ENCODE peak calls at places on chromosomes 1 and 21, in seven cellular contexts. X, B, P, O, C, R and V are unnamed samples.

GRCh38 chr1:148309940-148310500 is 157.9 kb upstream of the NBPF11 start:
- DNase-seq in X (no peak), B (no peak), P (no peak), O (no peak), C (no peak), R (no peak), V (peak; percentile 90)

GRCh38 chr1:200415693-200416593 is 6.1 kb upstream of the ZNF281 start:
- DNase-seq in X (no peak), B (no peak), P (no peak), O (peak; percentile 72), C (no peak), R (peak; percentile 85), V (no peak)

GRCh38 chr1:41708332-41708731 is 210.4 kb downstream of the HIVEP3 start:
- DNase-seq in X (no peak), B (no peak), P (no peak), O (no peak), C (no peak), R (no peak), V (no peak)

GRCh38 chr21:43736224-43736883 is 17.4 kb downstream of the PDXK start:
- DNase-seq in X (no peak), B (no peak), P (no peak), O (no peak), C (no peak), R (no peak), V (no peak)

GRCh38 chr1:177464682-177465081 is 293.9 kb downstream of the BRINP2 start:
- DNase-seq in X (no peak), B (no peak), P (no peak), O (no peak), C (no peak), R (no peak), V (no peak)

GRCh38 chr1:35177237-35177786 is 15.6 kb downstream of the SFPQ start:
- DNase-seq in X (no peak), B (no peak), P (no peak), O (no peak), C (no peak), R (no peak), V (no peak)

GRCh38 chr1:15128520-15129313 is 24.8 kb upstream of the TMEM51 start:
- DNase-seq in X (peak; percentile 67), B (peak; percentile 75), P (peak; percentile 73), O (peak; percentile 72), C (peak; percentile 60), R (peak; percentile 86), V (peak; percentile 83)

GRCh38 chr1:158547533-158547932 is 6.7 kb downstream of the OR6Y1 start:
- DNase-seq in X (no peak), B (no peak), P (no peak), O (no peak), C (no peak), R (no peak), V (no peak)

GRCh38 chr1:2236695-2237677 is 8.9 kb downstream of the SKI start:
- DNase-seq in X (no peak), B (peak; percentile 64), P (no peak), O (no peak), C (no peak), R (no peak), V (no peak)

GRCh38 chr1:94765958-94766357 is 54.2 kb upstream of the SLC44A3 start:
- DNase-seq in X (no peak), B (no peak), P (no peak), O (no peak), C (no peak), R (no peak), V (no peak)

GRCh38 chr1:84689514-84690396 is 506 bp downstream of the SSX2IP start:
- DNase-seq in X (peak; percentile 51), B (peak; percentile 87), P (no peak), O (peak; percentile 62), C (peak; percentile 69), R (peak; percentile 85), V (no peak)

GRCh38 chr1:3691421-3692204 is 39.3 kb downstream of the TP73 start:
- DNase-seq in X (no peak), B (no peak), P (no peak), O (no peak), C (no peak), R (no peak), V (no peak)

GRCh38 chr1:247472035-247472434 is 14.1 kb upstream of the OR2B11 start:
- DNase-seq in X (no peak), B (no peak), P (no peak), O (no peak), C (no peak), R (no peak), V (no peak)
- H3K27ac ChIP-seq in X (no peak overlapping the region), B (no peak overlapping the region), P (no peak overlapping the region), O (no peak overlapping the region), C (no peak overlapping the region), R (no peak overlapping the region), V (no peak overlapping the region)

GRCh38 chr21:35044128-35044527 is 5.0 kb downstream of the RUNX1 start:
- DNase-seq in X (no peak), B (no peak), P (no peak), O (no peak), C (no peak), R (no peak), V (no peak)
- H3K4me1 ChIP-seq in X (peaks cover 3% of the 10 kb centered on the region), B (peaks cover 5% of the 10 kb centered on the region), P (no peaks in the 10 kb centered on the region), O (no peaks in the 10 kb centered on the region), C (peaks cover 72% of the 10 kb centered on the region), R (no peaks in the 10 kb centered on the region), V (peaks cover 26% of the 10 kb centered on the region)

GRCh38 chr1:201468501-201468843 is 516 bp downstream of the PHLDA3 start:
- DNase-seq in X (peak; percentile 57), B (peak; percentile 79), P (no peak), O (no peak), C (no peak), R (no peak), V (peak; percentile 73)

GRCh38 chr1:201469645-201470074 is 672 bp upstream of the PHLDA3 start:
- DNase-seq in X (no peak), B (no peak), P (no peak), O (no peak), C (no peak), R (no peak), V (no peak)

GRCh38 chr1:201465698-201466290 is 3.2 kb downstream of the PHLDA3 start:
- DNase-seq in X (no peak), B (no peak), P (no peak), O (no peak), C (no peak), R (peak; percentile 57), V (no peak)

GRCh38 chr1:201468844-201469644 is at the start of gene PHLDA3:
- DNase-seq in X (peak; percentile 87), B (peak; percentile 96), P (peak; percentile 80), O (peak; percentile 88), C (no peak), R (peak; percentile 98), V (peak; percentile 96)

DNA sequence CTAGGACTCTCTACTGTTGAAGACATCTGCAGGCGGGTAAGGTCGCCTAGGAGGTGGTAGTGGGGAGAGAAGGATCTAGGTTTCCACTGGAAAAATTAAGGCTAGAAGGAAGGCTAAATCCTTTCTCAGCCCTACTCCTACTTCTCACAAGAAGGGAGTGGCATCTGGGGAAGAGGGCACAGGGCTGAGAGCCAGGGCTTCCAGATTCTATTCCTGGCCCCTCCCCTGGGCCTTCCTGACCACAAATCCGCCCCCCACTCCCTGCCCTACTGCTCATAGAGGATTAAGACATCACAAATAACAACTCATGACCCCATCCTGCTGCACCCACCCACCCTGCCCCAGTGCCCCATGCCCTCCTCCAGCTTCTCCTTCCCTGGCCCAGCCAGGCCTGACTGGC is 2.5 kb downstream of the PHLDA3 start:
- DNase-seq in X (no peak), B (no peak), P (no peak), O (no peak), C (no peak), R (no peak), V (peak; percentile 81)
- H3K4me3 ChIP-seq in X (peak overlapping the region; percentile 89), B (no peak overlapping the region), P (peak overlapping the region; percentile 1), O (peak overlapping the region; percentile 77), C (no peak overlapping the region), R (no peak overlapping the region), V (peak overlapping the region; percentile 74)

GRCh38 chr1:203557958-203558760 is 64.2 kb downstream of the OPTC start:
- DNase-seq in X (peak; percentile 41), B (peak; percentile 68), P (no peak), O (peak; percentile 87), C (no peak), R (peak; percentile 89), V (no peak)
- H3K27ac ChIP-seq in X (peak overlapping the region; percentile 86), B (peak overlapping the region; percentile 89), P (no peak overlapping the region), O (peak overlapping the region; percentile 84), C (no peak overlapping the region), R (peak overlapping the region; percentile 99), V (no peak overlapping the region)

DNA sequence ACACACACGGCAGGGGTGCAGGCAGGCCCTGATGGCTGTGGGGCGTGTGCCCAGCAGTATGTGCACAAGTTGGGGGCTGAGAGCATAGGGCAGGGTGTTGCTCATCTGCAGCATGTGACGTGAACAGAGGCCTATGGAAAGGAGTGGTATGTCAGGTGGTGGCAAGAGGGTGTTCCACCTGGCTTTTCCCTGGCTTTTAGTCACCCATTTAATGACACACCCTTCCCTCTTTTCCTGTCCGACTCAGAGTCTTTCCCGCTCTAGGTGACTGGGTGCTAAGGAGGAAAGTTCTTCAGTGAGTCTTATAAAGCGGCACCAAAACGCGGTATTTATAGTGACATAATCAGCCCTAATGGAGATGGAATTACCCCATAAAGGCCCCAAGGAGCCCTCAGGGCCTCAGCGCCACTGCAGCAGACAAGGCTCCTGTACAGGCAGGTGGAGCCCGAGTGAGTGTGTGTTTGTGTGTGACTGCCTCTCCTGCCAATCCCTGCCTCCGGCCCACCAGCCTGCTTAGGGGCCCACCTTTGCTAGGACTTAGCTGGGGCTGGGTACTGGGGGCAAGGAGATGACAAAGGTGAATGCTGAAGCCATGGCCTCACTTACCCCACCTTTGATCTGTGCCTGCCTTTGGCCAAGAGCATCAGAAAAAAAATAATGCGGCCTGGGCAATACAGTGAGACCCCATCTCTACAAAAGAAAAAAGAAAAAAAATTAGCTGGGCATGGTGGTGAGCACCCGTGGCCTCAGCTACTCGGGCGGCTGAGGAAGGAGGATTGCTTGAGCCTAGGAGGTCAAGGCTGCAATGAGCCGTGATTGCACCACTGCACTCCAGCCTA is 3.3 kb upstream of the EPHA2 start:
- DNase-seq in X (no peak), B (no peak), P (no peak), O (no peak), C (no peak), R (no peak), V (no peak)
- H3K4me1 ChIP-seq in X (peaks cover 14% of the 10 kb centered on the region), B (no peaks in the 10 kb centered on the region), P (peaks cover 17% of the 10 kb centered on the region), O (no peaks in the 10 kb centered on the region), C (peaks cover 5% of the 10 kb centered on the region), R (no peaks in the 10 kb centered on the region), V (peaks cover 11% of the 10 kb centered on the region)

DNA sequence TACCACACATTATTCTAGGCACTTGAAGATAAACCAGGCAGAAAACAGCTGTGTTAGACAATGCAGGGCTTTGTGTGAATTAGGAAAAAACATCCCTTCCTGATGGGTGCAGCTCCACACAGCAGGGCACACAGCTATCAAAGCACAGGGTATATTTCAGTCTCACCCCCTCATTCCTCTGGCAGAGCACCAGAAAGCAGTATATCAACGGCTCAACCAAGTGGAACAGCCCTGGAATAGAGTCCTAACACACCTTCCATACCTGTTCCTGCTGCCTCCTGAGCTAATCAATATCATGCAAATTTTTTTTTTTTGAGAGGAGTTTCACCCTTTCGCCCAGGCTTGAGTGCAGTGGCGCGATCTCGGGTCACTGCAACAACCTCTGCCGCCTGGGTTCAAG is 32.1 kb downstream of the LYST start:
- DNase-seq in X (no peak), B (no peak), P (no peak), O (no peak), C (no peak), R (no peak), V (no peak)
- H3K4me3 ChIP-seq in X (no peak overlapping the region), B (peak overlapping the region; percentile 21), P (no peak overlapping the region), O (no peak overlapping the region), C (no peak overlapping the region), R (no peak overlapping the region), V (no peak overlapping the region)

GRCh38 chr1:18945401-18945849 is 11.1 kb downstream of the IFFO2 start:
- DNase-seq in X (peak; percentile 46), B (peak; percentile 93), P (no peak), O (no peak), C (no peak), R (no peak), V (no peak)
- H3K27ac ChIP-seq in X (peak overlapping the region; percentile 22), B (no peak overlapping the region), P (no peak overlapping the region), O (no peak overlapping the region), C (no peak overlapping the region), R (no peak overlapping the region), V (peak overlapping the region; percentile 64)